ENCODE peak calls at places on chromosomes 3 and 15, in five cellular contexts. O, N, J, E and Z are unnamed samples.

GRCh38 chr3:130759692-130760338 is 13.2 kb upstream of the PIK3R4 start:
- DNase-seq in O (no peak), N (peak; percentile 66), J (no peak), E (peak; percentile 81), Z (peak; percentile 34)

GRCh38 chr3:120503727-120504616 is 53.2 kb upstream of the FSTL1 start:
- DNase-seq in O (no peak), N (peak; percentile 35), J (no peak), E (no peak), Z (no peak)

GRCh38 chr3:15903164-15903563 is 105.4 kb upstream of the ANKRD28 start:
- DNase-seq in O (peak; percentile 83), N (no peak), J (no peak), E (no peak), Z (peak; percentile 66)

GRCh38 chr15:86608461-86608860 is 528.8 kb downstream of the AGBL1 start:
- DNase-seq in O (no peak), N (peak; percentile 24), J (peak; percentile 37), E (no peak), Z (peak; percentile 33)

GRCh38 chr3:124261301-124261700 is 269.4 kb upstream of the ROPN1 start:
- DNase-seq in O (no peak), N (no peak), J (no peak), E (no peak), Z (no peak)

GRCh38 chr3:126514161-126514560 is 3.4 kb downstream of the UROC1 start:
- DNase-seq in O (peak; percentile 45), N (no peak), J (no peak), E (no peak), Z (no peak)

GRCh38 chr15:25810631-25811077 is 52.5 kb downstream of the ATP10A start:
- DNase-seq in O (no peak), N (peak; percentile 68), J (no peak), E (no peak), Z (no peak)

GRCh38 chr3:193605876-193606275 is 12.9 kb downstream of the OPA1 start:
- DNase-seq in O (no peak), N (peak; percentile 80), J (no peak), E (peak; percentile 79), Z (peak; percentile 45)

GRCh38 chr3:28151207-28151550 is 90.2 kb upstream of the CMC1 start:
- DNase-seq in O (no peak), N (no peak), J (no peak), E (no peak), Z (no peak)

GRCh38 chr3:74377701-74378100 is 236.8 kb downstream of the CNTN3 start:
- DNase-seq in O (no peak), N (no peak), J (no peak), E (no peak), Z (no peak)

GRCh38 chr15:79849789-79850188 is 47.0 kb downstream of the MTHFS start:
- DNase-seq in O (no peak), N (peak; percentile 46), J (no peak), E (peak; percentile 51), Z (peak; percentile 12)

GRCh38 chr15:87547470-87548181 is 708.9 kb downstream of the NTRK3 start:
- DNase-seq in O (no peak), N (no peak), J (no peak), E (peak; percentile 80), Z (peak; percentile 64)

GRCh38 chr3:107523361-107524213 is 825 bp downstream of the BBX start:
- DNase-seq in O (peak; percentile 82), N (peak; percentile 74), J (no peak), E (peak; percentile 60), Z (peak; percentile 60)

GRCh38 chr3:100782359-100782758 is 73.1 kb downstream of the TFG start:
- DNase-seq in O (no peak), N (no peak), J (no peak), E (no peak), Z (no peak)

GRCh38 chr15:80584561-80584964 is 110.5 kb upstream of the ABHD17C start:
- DNase-seq in O (no peak), N (peak; percentile 14), J (no peak), E (no peak), Z (no peak)

GRCh38 chr3:9428411-9428810 is 31.0 kb downstream of the SETD5 start:
- DNase-seq in O (no peak), N (no peak), J (no peak), E (no peak), Z (no peak)

GRCh38 chr15:95162967-95163531 is 931.7 kb downstream of the MCTP2 start:
- DNase-seq in O (peak; percentile 70), N (no peak), J (no peak), E (peak; percentile 38), Z (peak; percentile 63)

GRCh38 chr3:114060906-114061655 is 4.5 kb downstream of the QTRT2 start:
- DNase-seq in O (no peak), N (no peak), J (no peak), E (no peak), Z (no peak)

GRCh38 chr3:10667269-10667668 is 148.8 kb upstream of the SLC6A11 start:
- DNase-seq in O (no peak), N (no peak), J (no peak), E (no peak), Z (no peak)

GRCh38 chr15:51912528-51912927 is 59.0 kb downstream of the LEO1 start:
- DNase-seq in O (no peak), N (no peak), J (no peak), E (no peak), Z (no peak)

GRCh38 chr3:107794664-107795443 is 272.1 kb downstream of the BBX start:
- DNase-seq in O (no peak), N (no peak), J (no peak), E (peak; percentile 41), Z (no peak)

GRCh38 chr3:42055291-42055690 is 35.9 kb upstream of the TRAK1 start:
- DNase-seq in O (no peak), N (no peak), J (no peak), E (peak; percentile 77), Z (no peak)

GRCh38 chr3:63851287-63851686 is 12.3 kb downstream of the THOC7 start:
- DNase-seq in O (no peak), N (no peak), J (no peak), E (no peak), Z (no peak)

GRCh38 chr15:96181873-96182301 is 148.6 kb upstream of the NR2F2 start:
- DNase-seq in O (peak; percentile 85), N (no peak), J (peak; percentile 40), E (peak; percentile 94), Z (peak; percentile 72)

GRCh38 chr15:48579945-48580671 is 65.4 kb downstream of the FBN1 start:
- DNase-seq in O (no peak), N (no peak), J (no peak), E (peak; percentile 64), Z (no peak)

GRCh38 chr15:42284551-42284950 is 11.3 kb upstream of the TMEM87A start:
- DNase-seq in O (no peak), N (no peak), J (no peak), E (no peak), Z (no peak)

GRCh38 chr15:72584006-72584405 is 70.5 kb upstream of the GOLGA6B start:
- DNase-seq in O (no peak), N (peak; percentile 11), J (no peak), E (peak; percentile 8), Z (no peak)

GRCh38 chr3:52453496-52454234 is at the start of gene TNNC1:
- DNase-seq in O (no peak), N (peak; percentile 81), J (peak; percentile 72), E (no peak), Z (no peak)

GRCh38 chr15:89492934-89493631 is 3.3 kb downstream of the RHCG start:
- DNase-seq in O (peak; percentile 50), N (no peak), J (no peak), E (no peak), Z (no peak)

GRCh38 chr15:22945071-22945470 is 35.1 kb downstream of the CYFIP1 start:
- DNase-seq in O (peak; percentile 60), N (no peak), J (no peak), E (no peak), Z (no peak)

DNA sequence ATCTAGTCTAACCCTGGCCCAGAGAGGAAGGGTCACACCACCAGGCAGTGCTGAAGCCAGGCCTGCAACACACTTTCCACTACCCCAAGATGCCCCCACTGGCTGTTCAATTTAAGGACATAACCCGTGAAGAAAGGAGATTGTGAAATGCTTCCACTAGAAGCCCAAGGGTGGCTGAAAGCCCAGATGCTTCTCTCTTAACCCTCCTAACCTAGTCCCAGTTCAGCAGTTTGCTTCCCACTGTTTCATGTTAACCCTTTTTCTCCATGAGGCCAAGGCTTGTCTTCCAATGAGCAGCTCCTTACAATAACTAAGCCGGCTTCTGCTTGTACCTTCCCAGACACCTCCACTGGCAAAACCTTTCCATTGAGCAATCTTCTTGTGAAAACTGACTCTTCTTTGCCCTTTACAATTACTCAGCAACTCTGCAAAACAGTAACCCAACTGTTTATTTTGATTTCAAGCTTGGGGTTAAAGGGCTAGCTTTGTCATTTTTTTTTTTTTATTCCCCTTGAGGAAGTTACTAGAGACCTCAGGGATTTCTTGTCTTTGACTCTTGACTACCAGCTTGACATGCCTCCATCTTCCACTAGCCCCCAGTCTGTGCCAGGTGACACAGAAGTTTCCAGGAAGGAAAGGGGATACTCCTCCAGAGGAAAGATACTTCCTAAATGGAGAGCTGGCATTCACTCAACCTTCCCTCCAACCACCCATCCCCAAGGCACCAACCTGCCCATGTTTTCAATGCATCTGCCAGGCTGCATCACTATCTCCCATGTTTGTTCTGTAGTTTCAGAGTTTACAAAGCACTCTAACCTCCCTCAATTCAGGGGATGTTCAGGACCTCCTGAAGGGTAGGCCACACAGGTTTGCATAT is 198.6 kb upstream of the LPP start:
- DNase-seq in O (peak; percentile 68), N (no peak), J (no peak), E (peak; percentile 87), Z (peak; percentile 44)
- H3K4me3 ChIP-seq in O (no peak overlapping the region), N (no peak overlapping the region), J (no peak overlapping the region), E (no peak overlapping the region), Z (no peak overlapping the region)

GRCh38 chr3:128458746-128459450 is 7.8 kb downstream of the DNAJB8 start:
- DNase-seq in O (no peak), N (peak; percentile 17), J (no peak), E (no peak), Z (no peak)
- H3K27me3 ChIP-seq in O (no peaks in the 10 kb centered on the region), N (peaks cover 22% of the 10 kb centered on the region), J (peaks cover 14% of the 10 kb centered on the region), E (peaks cover 4% of the 10 kb centered on the region), Z (peaks cover 5% of the 10 kb centered on the region)

DNA sequence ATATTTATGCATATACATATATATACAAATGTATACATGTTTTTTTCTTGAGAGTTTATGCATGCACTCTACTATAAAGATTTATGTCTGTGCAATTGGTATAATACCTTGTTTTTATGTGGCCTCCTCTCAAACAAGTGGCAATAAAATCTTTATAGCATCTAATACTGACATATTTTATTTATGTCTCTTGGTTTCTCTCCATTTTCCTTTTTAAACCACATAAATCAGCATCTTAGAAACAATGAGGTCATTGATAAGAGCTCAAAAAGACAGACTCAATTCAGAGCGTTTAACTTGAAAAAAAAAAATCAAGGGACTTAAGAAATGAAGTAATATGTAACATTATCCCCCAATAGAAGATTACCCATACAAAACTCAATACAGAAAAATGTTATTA is 1442.2 kb upstream of the ALCAM start:
- DNase-seq in O (no peak), N (no peak), J (no peak), E (no peak), Z (no peak)
- H3K9me3 ChIP-seq in O (no peaks in the 10 kb centered on the region), N (no peaks in the 10 kb centered on the region), J (peaks cover 3% of the 10 kb centered on the region), E (no peaks in the 10 kb centered on the region), Z (no peaks in the 10 kb centered on the region)

GRCh38 chr15:65400760-65401606 is 21.8 kb downstream of the IGDCC4 start:
- DNase-seq in O (no peak), N (peak; percentile 92), J (peak; percentile 60), E (peak; percentile 82), Z (peak; percentile 72)
- H3K4me3 ChIP-seq in O (no peak overlapping the region), N (peak overlapping the region; percentile 14), J (no peak overlapping the region), E (no peak overlapping the region), Z (no peak overlapping the region)

DNA sequence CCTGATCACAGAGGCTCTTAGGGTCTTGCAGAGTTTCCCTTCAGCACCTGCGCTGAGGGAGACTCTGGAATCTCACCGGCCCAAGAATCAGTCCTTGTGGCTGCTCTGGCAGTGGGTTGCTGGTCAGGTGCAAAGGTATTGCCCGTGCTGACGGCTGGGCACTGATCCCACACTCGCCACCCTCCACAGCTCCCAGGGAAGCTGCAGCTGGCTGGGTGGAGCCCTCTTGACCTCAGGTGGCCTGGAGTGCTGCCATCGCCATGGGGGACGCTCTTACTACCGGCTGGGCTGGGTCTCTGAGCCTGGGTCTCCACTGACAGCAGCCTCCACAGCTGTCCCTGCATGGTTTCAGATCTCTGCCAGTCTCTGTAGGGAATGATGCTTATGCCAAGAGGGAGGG is 52.6 kb upstream of the EPHB3 start:
- DNase-seq in O (no peak), N (no peak), J (no peak), E (no peak), Z (no peak)
- H3K27me3 ChIP-seq in O (peaks cover 44% of the 10 kb centered on the region), N (peaks cover 32% of the 10 kb centered on the region), J (peaks cover 59% of the 10 kb centered on the region), E (peaks cover 71% of the 10 kb centered on the region), Z (peaks cover 54% of the 10 kb centered on the region)